ENCODE peak calls at places on chromosomes 3 and 15, in ten cellular contexts. E is hepatocyte, T is lung, F is astrocyte of the spinal cord, I is BE2C, U is AG10803, X is left ventricle myocardium inferior, O is fibroblast of the aortic adventitia, H is transverse colon, W is ovary. N is an unnamed sample.

GRCh38 chr3:56926513-56927282 is 124.9 kb upstream of the ARHGEF3 start:
- DNase-seq in H (no peak), O (peak; percentile 89), T (no peak), F (peak; percentile 78), I (peak; percentile 20), X (no peak), W (no peak), E (peak; percentile 37), U (peak; percentile 66), N (peak; percentile 74)

GRCh38 chr15:42215854-42216829 is 8.0 kb upstream of the VPS39 start:
- DNase-seq in F (no peak), O (peak; percentile 3), I (no peak), T (no peak), W (no peak), H (no peak), E (no peak), X (no peak), U (no peak), N (peak; percentile 11)

GRCh38 chr15:63156708-63157065 is 590 bp downstream of the RPS27L start:
- DNase-seq in U (peak; percentile 46), E (peak; percentile 62), H (peak; percentile 34), I (no peak), F (peak; percentile 48), X (peak; percentile 28), O (peak; percentile 58), T (no peak), W (no peak), N (peak; percentile 44)

GRCh38 chr3:28089527-28089897 is 151.9 kb upstream of the CMC1 start:
- DNase-seq in X (no peak), F (no peak), H (no peak), T (no peak), E (no peak), I (no peak), O (no peak), W (no peak), U (no peak), N (no peak)

GRCh38 chr3:143209715-143210059 is 90.1 kb downstream of the CHST2 start:
- DNase-seq in E (no peak), W (no peak), O (no peak), X (no peak), I (no peak), F (no peak), U (no peak), H (no peak), T (no peak), N (no peak)

GRCh38 chr15:32651229-32651837 is 9.8 kb downstream of the SCG5 start:
- DNase-seq in E (peak; percentile 70), F (peak; percentile 69), T (peak; percentile 56), W (peak; percentile 44), O (peak; percentile 85), H (peak; percentile 42), X (no peak), I (peak; percentile 70), U (peak; percentile 82), N (peak; percentile 82)

GRCh38 chr15:40105517-40106202 is 3.0 kb downstream of the BMF start:
- DNase-seq in E (no peak), T (no peak), I (no peak), U (no peak), W (no peak), X (no peak), O (no peak), H (no peak), F (no peak), N (no peak)

GRCh38 chr3:42529463-42529862 is 27.0 kb downstream of the VIPR1 start:
- DNase-seq in W (no peak), T (no peak), H (no peak), F (no peak), O (no peak), I (no peak), E (no peak), X (no peak), U (no peak), N (no peak)

GRCh38 chr3:170724599-170724998 is 138.7 kb upstream of the SLC7A14 start:
- DNase-seq in U (peak; percentile 98), X (no peak), E (no peak), T (no peak), F (peak; percentile 75), H (no peak), O (peak; percentile 90), W (peak; percentile 41), I (no peak), N (peak; percentile 93)

GRCh38 chr15:66950114-66950513 is 115.3 kb upstream of the SMAD3 start:
- DNase-seq in T (no peak), O (no peak), F (no peak), W (no peak), H (no peak), X (no peak), U (no peak), E (no peak), I (no peak), N (no peak)

GRCh38 chr3:36493051-36493450 is 112.7 kb downstream of the STAC start:
- DNase-seq in X (no peak), W (no peak), O (no peak), I (no peak), U (no peak), H (no peak), E (no peak), T (no peak), F (no peak), N (no peak)

GRCh38 chr15:68183886-68184285 is 21.2 kb downstream of the CALML4 start:
- DNase-seq in X (no peak), I (no peak), W (no peak), T (no peak), U (peak; percentile 54), F (no peak), O (peak; percentile 44), E (no peak), H (no peak), N (peak; percentile 60)

GRCh38 chr15:88377509-88377908 is 89.7 kb downstream of the MRPL46 start:
- DNase-seq in X (no peak), H (no peak), F (no peak), O (no peak), E (no peak), T (no peak), U (no peak), I (no peak), W (no peak), N (no peak)

GRCh38 chr15:40336129-40337122 is 4.3 kb downstream of the CCDC9B start:
- DNase-seq in I (peak; percentile 81), F (no peak), T (no peak), X (no peak), E (no peak), H (no peak), O (no peak), U (no peak), W (no peak), N (no peak)

GRCh38 chr15:78621810-78622402 is 1.1 kb upstream of the CHRNA3 start:
- DNase-seq in U (no peak), F (no peak), O (no peak), I (no peak), E (no peak), W (no peak), H (no peak), T (no peak), X (no peak), N (no peak)

GRCh38 chr15:78619022-78619950 is 1.5 kb downstream of the CHRNA3 start:
- DNase-seq in H (no peak), U (no peak), T (no peak), X (no peak), W (no peak), I (peak; percentile 62), E (no peak), F (no peak), O (no peak), N (no peak)

GRCh38 chr15:78620839-78621421 is at the start of gene CHRNA3:
- DNase-seq in O (no peak), W (no peak), T (no peak), F (no peak), I (peak; percentile 71), E (no peak), H (no peak), X (no peak), U (no peak), N (no peak)

GRCh38 chr15:78618490-78618934 is 2.3 kb downstream of the CHRNA3 start:
- DNase-seq in W (peak; percentile 83), U (peak; percentile 94), E (peak; percentile 93), T (peak; percentile 88), X (peak; percentile 77), F (peak; percentile 80), H (peak; percentile 89), I (peak; percentile 94), O (peak; percentile 98), N (peak; percentile 92)

GRCh38 chr15:78620021-78620838 is 566 bp downstream of the CHRNA3 start:
- DNase-seq in F (no peak), O (no peak), H (no peak), E (peak; percentile 56), X (no peak), U (no peak), I (peak; percentile 65), T (no peak), W (no peak), N (peak; percentile 17)
- H3K4me3 ChIP-seq in F (no peak overlapping the region), O (no peak overlapping the region), H (peak overlapping the region; percentile 52), E (peak overlapping the region; percentile 33), X (peak overlapping the region; percentile 61), U (no peak overlapping the region), I (peak overlapping the region; percentile 73), T (no peak overlapping the region), W (peak overlapping the region; percentile 3), N (no peak overlapping the region)

GRCh38 chr3:157888040-157888439 is 218.2 kb downstream of the SHOX2 start:
- DNase-seq in H (no peak), X (no peak), W (no peak), F (no peak), E (no peak), I (no peak), O (no peak), U (no peak), T (no peak), N (peak; percentile 6)
- TF ChIP-seq CTCF in H (no peak), X (no peak), W (no peak), F (no peak), E (no peak), I (peak; percentile 25), O (peak; percentile 1), U (no peak), T (no peak), N (no peak)

DNA sequence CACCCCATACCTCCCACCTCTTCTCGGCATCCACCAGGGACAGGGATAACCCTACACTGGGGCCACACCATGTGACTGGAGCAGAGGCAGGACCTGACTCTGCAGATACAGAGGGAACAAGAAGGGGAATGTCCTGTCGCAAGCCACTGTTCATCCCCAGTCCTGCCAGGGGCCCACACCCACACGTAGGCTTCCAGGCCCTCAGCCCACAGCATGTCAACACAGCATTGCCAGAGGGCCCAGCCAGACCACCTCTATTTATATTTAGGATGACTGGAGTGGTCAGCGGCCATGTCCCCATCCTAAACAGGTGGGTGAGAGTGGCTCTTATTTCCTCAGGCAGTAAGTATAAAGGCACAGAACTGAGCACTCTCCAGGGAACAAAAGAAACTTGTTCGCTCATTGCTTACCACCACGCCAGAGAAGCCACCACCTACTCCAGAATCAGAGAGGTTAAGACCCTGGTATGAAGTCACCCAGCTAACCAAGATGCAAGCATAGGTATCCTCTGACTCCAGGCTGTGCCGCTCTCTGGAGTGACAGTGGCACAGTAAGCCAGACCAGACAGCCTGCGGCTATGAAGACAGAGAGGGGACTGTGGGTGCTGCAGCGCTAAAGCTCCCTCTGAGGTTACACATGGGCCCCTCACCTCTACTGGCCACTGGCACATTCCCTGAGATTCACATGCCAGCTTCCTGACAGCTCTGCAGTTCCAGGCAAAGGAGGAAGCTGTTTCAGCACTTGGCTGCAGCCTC is 67.9 kb downstream of the LRIG1 start:
- DNase-seq in W (no peak), E (no peak), O (no peak), T (no peak), I (no peak), U (no peak), H (no peak), X (no peak), F (no peak), N (no peak)
- H3K4me3 ChIP-seq in W (no peak overlapping the region), E (no peak overlapping the region), O (no peak overlapping the region), T (no peak overlapping the region), I (no peak overlapping the region), U (no peak overlapping the region), H (no peak overlapping the region), X (no peak overlapping the region), F (no peak overlapping the region), N (no peak overlapping the region)

GRCh38 chr15:64731012-64731806 is 44.2 kb downstream of the RBPMS2 start:
- DNase-seq in E (peak; percentile 93), T (peak; percentile 87), F (peak; percentile 67), U (peak; percentile 56), H (peak; percentile 91), O (peak; percentile 75), W (peak; percentile 92), I (peak; percentile 88), X (peak; percentile 83), N (peak; percentile 79)
- TF ChIP-seq CTCF in E (peak; percentile 90), T (peak; percentile 87), F (peak; percentile 88), U (peak; percentile 84), H (peak; percentile 96), O (peak; percentile 81), W (peak; percentile 94), I (peak; percentile 92), X (peak; percentile 94), N (peak; percentile 84)